ENCODE peak calls at places on chromosomes 11 and 22, in nine cellular contexts. C is ELF-1; S is Caco-2; E is activated T-cell treated with anti-CD3 and anti-CD28 coated beads for 1 hour; W is kidney tubule cell; P is non-pigmented ciliary epithelial cell; Q is GM12865; K is ecto neural progenitor cell; A is stimulated activated naive CD8-positive, alpha-beta T cell treated with anti-CD3 and anti-CD28 coated beads, Interleukin-15, Interleukin-2, amounts not matched to agents 100 U/mL and 50 U/mL, for 24 hours. Y is an unnamed sample.

GRCh38 chr11:101096036-101096704 is 33.4 kb downstream of the PGR start:
- DNase-seq in C (no peak), S (no peak), E (no peak), W (peak), P (no peak), Q (no peak), K (no peak), A (no peak), Y (no peak)

GRCh38 chr22:32574957-32575893 is 100.6 kb downstream of the FBXO7 start:
- DNase-seq in C (no peak), S (no peak), E (no peak), W (no peak), P (no peak), Q (no peak), K (no peak), A (peak), Y (no peak)

GRCh38 chr11:122653911-122654310 is 1.6 kb upstream of the UBASH3B start:
- DNase-seq in C (no peak), S (no peak), E (no peak), W (no peak), P (no peak), Q (no peak), K (no peak), A (no peak), Y (no peak)

GRCh38 chr11:2929511-2929879 is 275 bp upstream of the PHLDA2 start:
- DNase-seq in C (no peak), S (peak), E (no peak), W (peak), P (no peak), Q (peak), K (no peak), A (peak), Y (peak)

GRCh38 chr11:2538951-2539735 is 94.3 kb downstream of the KCNQ1 start:
- DNase-seq in C (no peak), S (no peak), E (no peak), W (no peak), P (no peak), Q (no peak), K (no peak), A (no peak), Y (no peak)

GRCh38 chr11:66012371-66012945 is 650 bp downstream of the CST6 start:
- DNase-seq in C (no peak), S (no peak), E (no peak), W (peak), P (no peak), Q (no peak), K (no peak), A (no peak), Y (no peak)

GRCh38 chr22:17368144-17368726 is 1.0 kb upstream of the CECR2 start:
- DNase-seq in C (no peak), S (no peak), E (no peak), W (no peak), P (no peak), Q (no peak), K (no peak), A (peak), Y (no peak)

GRCh38 chr11:12269104-12269441 is 108.3 kb upstream of the PARVA start:
- DNase-seq in C (peak), S (no peak), E (no peak), W (peak), P (no peak), Q (no peak), K (no peak), A (no peak), Y (peak)

GRCh38 chr11:79342686-79343085 is 98.1 kb downstream of the TENM4 start:
- DNase-seq in C (peak), S (no peak), E (no peak), W (no peak), P (no peak), Q (no peak), K (no peak), A (no peak), Y (no peak)

GRCh38 chr22:46696225-46696518 is 41.9 kb downstream of the CERK start:
- DNase-seq in C (no peak), S (no peak), E (no peak), W (no peak), P (no peak), Q (no peak), K (no peak), A (no peak), Y (no peak)